ENCODE peak calls at places on chromosomes 3 and 15, in five cellular contexts. B is body of pancreas; P is NB4; N is CD8-positive, alpha-beta T cell; F is stomach. J is an unnamed sample.

GRCh38 chr3:70824785-70825184 is 512.3 kb upstream of the MDFIC2 start:
- DNase-seq in B (peak), P (no peak), N (no peak), F (no peak), J (no peak)

GRCh38 chr3:27963519-27963918 is 241.4 kb upstream of the EOMES start:
- DNase-seq in B (no peak), P (no peak), N (no peak), F (no peak), J (no peak)

GRCh38 chr3:11407644-11408043 is 135.4 kb downstream of the ATG7 start:
- DNase-seq in B (no peak), P (no peak), N (no peak), F (no peak), J (no peak)

GRCh38 chr3:152760591-152760990 is 74.3 kb upstream of the P2RY1 start:
- DNase-seq in B (no peak), P (no peak), N (no peak), F (no peak), J (no peak)

GRCh38 chr3:195245531-195245951 is 25.4 kb downstream of the XXYLT1 start:
- DNase-seq in B (no peak), P (no peak), N (no peak), F (no peak), J (no peak)

GRCh38 chr3:185979721-185980121 is 41.9 kb upstream of the TRA2B start:
- DNase-seq in B (no peak), P (no peak), N (no peak), F (no peak), J (no peak)

GRCh38 chr15:100170280-100170654 is 171.5 kb downstream of the ADAMTS17 start:
- DNase-seq in B (no peak), P (no peak), N (no peak), F (no peak), J (no peak)

GRCh38 chr3:187403768-187404270 is 35.6 kb downstream of the RTP4 start:
- DNase-seq in B (no peak), P (no peak), N (no peak), F (no peak), J (no peak)

GRCh38 chr15:49330166-49330565 is 92.9 kb upstream of the FGF7 start:
- DNase-seq in B (no peak), P (no peak), N (no peak), F (no peak), J (no peak)

GRCh38 chr3:101248786-101249185 is 71.6 kb downstream of the IMPG2 start:
- DNase-seq in B (no peak), P (no peak), N (no peak), F (no peak), J (no peak)

GRCh38 chr3:174162550-174162949 is 696.6 kb upstream of the NAALADL2 start:
- DNase-seq in B (no peak), P (no peak), N (no peak), F (no peak), J (no peak)

GRCh38 chr3:183449391-183449790 is 21.0 kb upstream of the MCF2L2 start:
- DNase-seq in B (peak), P (peak), N (no peak), F (no peak), J (no peak)

GRCh38 chr15:74193305-74193718 is 9.3 kb downstream of the STRA6 start:
- DNase-seq in B (no peak), P (no peak), N (no peak), F (no peak), J (peak)

GRCh38 chr15:38795471-38796245 is 231.0 kb upstream of the RASGRP1 start:
- DNase-seq in B (no peak), P (no peak), N (no peak), F (no peak), J (no peak)

GRCh38 chr15:42491540-42492225 is 742 bp upstream of the ZNF106 start:
- DNase-seq in B (no peak), P (no peak), N (no peak), F (no peak), J (no peak)

GRCh38 chr3:61417352-61417751 is 144.0 kb upstream of the PTPRG start:
- DNase-seq in B (no peak), P (no peak), N (no peak), F (no peak), J (no peak)

GRCh38 chr3:53044371-53045106 is 1.3 kb downstream of the SFMBT1 start:
- DNase-seq in B (no peak), P (peak), N (peak), F (peak), J (no peak)

GRCh38 chr3:40872562-40872961 is 326.7 kb upstream of the CTNNB1 start:
- DNase-seq in B (no peak), P (no peak), N (no peak), F (no peak), J (no peak)

GRCh38 chr15:83248151-83248851 is 36.2 kb downstream of the BNC1 start:
- DNase-seq in B (peak), P (peak), N (peak), F (no peak), J (peak)

GRCh38 chr15:44207643-44208042 is 12.6 kb upstream of the FRMD5 start:
- DNase-seq in B (no peak), P (no peak), N (no peak), F (no peak), J (no peak)

GRCh38 chr3:158104346-158105020 is 1.7 kb downstream of the SHOX2 start:
- DNase-seq in B (no peak), P (no peak), N (no peak), F (no peak), J (no peak)
- H3K4me3 ChIP-seq in B (no peak), P (no peak), N (no peak), F (no peak), J (peak)

DNA sequence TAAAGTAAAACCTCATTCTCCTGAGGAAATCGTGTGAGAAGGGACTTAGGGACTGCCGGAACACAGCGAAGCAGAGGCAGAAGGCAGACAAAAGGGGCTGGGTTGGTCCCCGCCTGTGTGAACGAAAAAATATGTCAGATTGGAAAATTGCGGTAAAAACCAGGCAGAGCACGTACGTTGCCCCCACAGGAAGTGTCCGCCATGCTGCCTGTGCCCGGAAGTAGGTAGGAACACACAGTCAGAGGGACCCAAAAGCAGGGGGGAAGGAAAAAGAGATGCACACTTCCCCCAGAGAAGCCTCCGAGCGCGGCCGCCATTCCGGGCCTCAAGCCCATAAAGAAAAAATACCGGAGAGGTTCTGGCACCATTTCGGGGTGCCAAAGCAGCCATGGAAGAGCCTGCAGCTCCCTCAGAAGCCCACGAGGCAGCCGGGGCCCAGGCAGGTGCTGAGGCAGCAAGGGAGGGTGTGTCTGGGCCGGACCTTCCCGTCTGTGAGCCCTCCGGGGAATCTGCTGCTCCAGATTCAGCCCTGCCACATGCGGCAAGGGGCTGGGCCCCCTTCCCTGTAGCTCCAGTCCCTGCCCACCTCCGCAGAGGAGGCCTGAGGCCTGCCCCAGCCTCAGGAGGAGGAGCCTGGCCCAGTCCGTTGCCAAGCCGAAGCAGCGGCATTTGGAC is at the start of gene MKRN3:
- DNase-seq in B (no peak), P (peak), N (peak), F (no peak), J (no peak)
- H3K4me3 ChIP-seq in B (no peak), P (peak), N (peak), F (peak), J (peak)

DNA sequence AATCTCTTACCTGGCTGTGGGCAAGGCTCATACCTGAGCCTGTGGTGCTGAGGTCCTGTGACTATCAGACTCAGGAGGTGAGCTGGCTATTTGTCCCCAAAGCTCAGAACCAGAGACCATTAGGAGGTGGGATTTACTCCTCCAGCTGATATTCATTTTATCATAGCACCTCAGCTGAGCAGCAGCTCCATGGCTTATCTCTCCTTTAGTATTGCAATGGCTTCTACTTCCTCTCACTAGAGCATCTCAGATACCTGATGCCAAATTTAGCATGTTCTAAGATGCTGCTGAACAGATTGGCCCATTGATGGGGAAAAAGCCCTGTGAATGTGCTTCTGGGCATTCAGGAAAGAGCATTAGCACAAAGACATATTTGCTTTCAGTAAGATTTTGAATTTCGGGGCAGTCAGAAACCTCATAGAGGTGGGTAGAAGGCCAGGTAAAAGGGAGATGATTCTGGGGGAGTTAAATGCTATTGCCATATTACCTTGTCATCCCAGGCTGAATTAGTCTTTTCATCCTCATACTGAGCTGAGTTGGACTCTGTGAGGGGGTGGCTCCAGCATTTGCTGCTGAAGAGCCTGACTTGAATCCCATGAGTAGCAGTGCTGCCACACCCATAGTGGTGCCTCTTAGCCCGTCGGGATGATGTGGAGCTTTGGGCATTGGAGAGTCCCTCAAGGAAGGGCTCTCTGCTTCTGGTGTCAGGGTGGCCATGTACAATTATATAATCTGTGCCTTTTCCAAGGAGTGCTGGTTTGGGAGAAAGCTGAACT is 2.4 kb downstream of the BSN start:
- DNase-seq in B (no peak), P (no peak), N (no peak), F (no peak), J (no peak)
- H3K4me3 ChIP-seq in B (no peak), P (no peak), N (no peak), F (no peak), J (no peak)

GRCh38 chr15:58918239-58918638 is 15.2 kb downstream of the SLTM start:
- DNase-seq in B (no peak), P (no peak), N (no peak), F (no peak), J (no peak)
- H3K4me3 ChIP-seq in B (no peak), P (no peak), N (no peak), F (no peak), J (no peak)

GRCh38 chr15:66941231-66941711 is 124.1 kb upstream of the SMAD3 start:
- DNase-seq in B (no peak), P (no peak), N (no peak), F (no peak), J (no peak)
- H3K4me3 ChIP-seq in B (no peak), P (no peak), N (no peak), F (peak), J (no peak)

DNA sequence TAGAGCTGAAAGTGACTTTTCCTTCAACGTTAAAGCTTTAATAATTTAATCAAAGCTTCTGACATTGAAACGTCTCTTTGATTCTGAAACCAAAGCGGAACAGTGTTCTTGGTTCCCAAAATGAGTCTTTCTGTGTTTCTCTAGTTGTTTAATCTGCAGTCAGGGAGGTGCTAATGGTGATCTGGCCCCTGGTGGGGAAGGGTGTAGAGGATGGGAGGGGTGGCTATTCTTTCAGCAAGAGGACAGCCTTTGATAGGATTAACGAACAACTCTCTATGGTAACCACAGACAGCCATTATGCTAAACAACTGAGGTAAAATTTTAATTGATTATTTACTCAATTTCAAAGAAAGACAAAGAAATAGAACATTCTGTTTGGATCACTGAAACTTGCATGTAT is 79.9 kb upstream of the CADPS start:
- DNase-seq in B (no peak), P (no peak), N (no peak), F (no peak), J (no peak)
- H3K4me3 ChIP-seq in B (no peak), P (no peak), N (no peak), F (no peak), J (no peak)

DNA sequence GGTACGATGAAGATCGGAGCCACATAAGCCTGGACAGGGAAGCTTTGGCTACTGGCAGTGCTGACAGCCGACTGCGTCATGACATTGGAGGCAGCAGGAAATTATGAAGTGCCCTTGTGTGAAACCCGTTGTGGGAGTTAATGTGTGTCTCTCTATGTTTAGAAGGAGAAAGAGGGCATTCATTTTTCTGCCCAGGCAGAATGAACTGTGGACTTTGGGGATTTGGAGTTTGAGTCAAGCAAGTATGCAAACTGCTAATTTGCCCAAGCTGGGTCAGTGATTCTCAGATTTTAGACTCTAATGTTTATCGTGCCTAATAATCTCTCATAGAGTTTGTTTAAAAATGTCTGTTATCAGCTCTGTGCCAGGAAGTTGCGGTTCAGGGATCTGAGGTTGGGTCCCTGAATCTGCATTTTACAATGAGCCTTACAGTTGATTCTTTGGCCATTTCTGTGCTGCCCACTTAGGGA is 5.6 kb downstream of the CTXND1 start:
- DNase-seq in B (peak), P (no peak), N (no peak), F (peak), J (no peak)
- H3K4me3 ChIP-seq in B (no peak), P (no peak), N (no peak), F (no peak), J (no peak)

DNA sequence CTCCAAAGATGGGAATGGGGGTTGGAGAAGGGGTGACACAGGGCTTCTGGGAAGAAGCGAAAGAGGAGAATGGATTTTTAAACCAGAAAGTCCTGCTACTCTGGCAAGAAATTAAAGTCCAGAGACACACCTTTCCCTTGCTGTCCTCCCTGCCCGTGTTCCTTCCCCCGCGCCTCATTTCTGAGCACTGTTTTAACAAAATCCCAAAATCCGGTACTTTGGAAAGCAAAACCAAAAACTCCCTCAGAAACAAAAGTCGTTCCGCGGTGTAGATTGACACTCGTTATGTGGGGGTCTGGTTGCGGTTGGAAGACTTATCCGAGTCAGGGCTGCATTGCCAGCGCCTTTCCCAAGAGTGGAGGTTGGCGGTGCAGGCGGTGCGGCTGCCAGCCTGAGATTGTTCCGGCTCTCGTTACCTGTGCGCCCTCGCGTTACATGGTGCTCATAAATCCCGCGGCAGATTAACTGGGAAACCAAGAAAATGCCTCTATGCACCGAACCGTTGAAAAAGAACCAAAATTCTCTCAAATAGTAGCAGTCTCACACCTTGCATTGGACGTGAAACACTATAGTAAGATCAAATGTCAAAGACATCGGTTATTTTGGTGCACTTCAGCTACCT is 217.8 kb downstream of the MEIS2 start:
- DNase-seq in B (peak), P (no peak), N (no peak), F (no peak), J (no peak)
- H3K4me3 ChIP-seq in B (no peak), P (no peak), N (no peak), F (peak), J (no peak)

GRCh38 chr3:88032245-88032644 is 26.6 kb downstream of the CGGBP1 start:
- DNase-seq in B (no peak), P (no peak), N (no peak), F (no peak), J (no peak)

GRCh38 chr3:88033088-88033487 is 25.7 kb downstream of the CGGBP1 start:
- DNase-seq in B (no peak), P (peak), N (no peak), F (no peak), J (no peak)

GRCh38 chr3:88031543-88032148 is 27.2 kb downstream of the CGGBP1 start:
- DNase-seq in B (peak), P (peak), N (peak), F (no peak), J (no peak)

GRCh38 chr3:88033806-88034205 is 25.0 kb downstream of the CGGBP1 start:
- DNase-seq in B (no peak), P (no peak), N (no peak), F (no peak), J (no peak)

GRCh38 chr3:88030200-88030599 is 28.6 kb downstream of the CGGBP1 start:
- DNase-seq in B (no peak), P (no peak), N (no peak), F (no peak), J (no peak)
- H3K4me3 ChIP-seq in B (no peak), P (no peak), N (no peak), F (no peak), J (no peak)

J was measured in SK-N-MC.